ENCODE peak calls at places on chromosomes 3 and 15, in six cellular contexts. One of them, this sample, is unnamed.

GRCh38 chr3:65669163-65669875 is 369.4 kb downstream of the MAGI1 start:
- DNase-seq in H9: no peak
- DNase-seq in left ventricle myocardium inferior: no peak
- DNase-seq in brain microvascular endothelial cell: peak
- DNase-seq in GM23338: no peak
- DNase-seq in coronary artery: no peak
- DNase-seq in this sample: no peak

GRCh38 chr3:100045696-100046095 is 68.6 kb downstream of the FILIP1L start:
- DNase-seq in brain microvascular endothelial cell: peak
- DNase-seq in GM23338: peak
- DNase-seq in H9: no peak
- DNase-seq in left ventricle myocardium inferior: peak
- DNase-seq in coronary artery: peak
- DNase-seq in this sample: peak

GRCh38 chr3:55704521-55704920 is 217.4 kb upstream of the WNT5A start:
- DNase-seq in coronary artery: no peak
- DNase-seq in left ventricle myocardium inferior: no peak
- DNase-seq in brain microvascular endothelial cell: peak
- DNase-seq in GM23338: no peak
- DNase-seq in H9: no peak
- DNase-seq in this sample: no peak

GRCh38 chr3:172153335-172153861 is 114.0 kb downstream of the FNDC3B start:
- DNase-seq in left ventricle myocardium inferior: peak
- DNase-seq in H9: no peak
- DNase-seq in GM23338: no peak
- DNase-seq in brain microvascular endothelial cell: peak
- DNase-seq in coronary artery: peak
- DNase-seq in this sample: peak

GRCh38 chr3:137854498-137855285 is 90.6 kb downstream of the SOX14 start:
- DNase-seq in H9: peak
- DNase-seq in GM23338: peak
- DNase-seq in left ventricle myocardium inferior: no peak
- DNase-seq in coronary artery: no peak
- DNase-seq in brain microvascular endothelial cell: no peak
- DNase-seq in this sample: no peak

GRCh38 chr3:23696842-23697241 is 108.9 kb upstream of the UBE2E1 start:
- DNase-seq in coronary artery: no peak
- DNase-seq in H9: no peak
- DNase-seq in GM23338: no peak
- DNase-seq in left ventricle myocardium inferior: no peak
- DNase-seq in brain microvascular endothelial cell: no peak
- DNase-seq in this sample: no peak

GRCh38 chr15:90465140-90465929 is 64.4 kb upstream of the CRTC3 start:
- DNase-seq in H9: no peak
- DNase-seq in GM23338: no peak
- DNase-seq in coronary artery: no peak
- DNase-seq in brain microvascular endothelial cell: peak
- DNase-seq in left ventricle myocardium inferior: no peak
- DNase-seq in this sample: no peak

GRCh38 chr15:68820205-68820588 is 498 bp downstream of the ANP32A start:
- DNase-seq in coronary artery: no peak
- DNase-seq in left ventricle myocardium inferior: peak
- DNase-seq in GM23338: no peak
- DNase-seq in H9: no peak
- DNase-seq in brain microvascular endothelial cell: peak
- DNase-seq in this sample: peak

GRCh38 chr3:171959532-171960044 is 79.8 kb upstream of the FNDC3B start:
- DNase-seq in brain microvascular endothelial cell: no peak
- DNase-seq in H9: no peak
- DNase-seq in coronary artery: no peak
- DNase-seq in left ventricle myocardium inferior: no peak
- DNase-seq in GM23338: peak
- DNase-seq in this sample: no peak

GRCh38 chr3:150106752-150107428 is 136.2 kb upstream of the PFN2 start:
- DNase-seq in GM23338: no peak
- DNase-seq in coronary artery: no peak
- DNase-seq in H9: no peak
- DNase-seq in left ventricle myocardium inferior: no peak
- DNase-seq in brain microvascular endothelial cell: peak
- DNase-seq in this sample: peak

GRCh38 chr3:4985330-4986174 is 6.3 kb downstream of the BHLHE40 start:
- DNase-seq in H9: peak
- DNase-seq in coronary artery: no peak
- DNase-seq in left ventricle myocardium inferior: no peak
- DNase-seq in brain microvascular endothelial cell: peak
- DNase-seq in GM23338: peak
- DNase-seq in this sample: no peak

GRCh38 chr3:168094877-168095610 is 680 bp downstream of the GOLIM4 start:
- DNase-seq in GM23338: peak
- DNase-seq in brain microvascular endothelial cell: peak
- DNase-seq in coronary artery: peak
- DNase-seq in left ventricle myocardium inferior: peak
- DNase-seq in H9: peak
- DNase-seq in this sample: peak

GRCh38 chr15:31487811-31488436 is 161.3 kb downstream of the KLF13 start:
- DNase-seq in GM23338: no peak
- DNase-seq in coronary artery: peak
- DNase-seq in H9: peak
- DNase-seq in brain microvascular endothelial cell: peak
- DNase-seq in left ventricle myocardium inferior: no peak
- DNase-seq in this sample: peak

GRCh38 chr3:197878427-197878826 is 71.6 kb upstream of the RPL35A start:
- DNase-seq in H9: no peak
- DNase-seq in brain microvascular endothelial cell: no peak
- DNase-seq in left ventricle myocardium inferior: no peak
- DNase-seq in GM23338: no peak
- DNase-seq in coronary artery: no peak
- DNase-seq in this sample: no peak

GRCh38 chr3:189941679-189942078 is 179.0 kb downstream of the P3H2 start:
- DNase-seq in H9: no peak
- DNase-seq in left ventricle myocardium inferior: no peak
- DNase-seq in GM23338: no peak
- DNase-seq in coronary artery: no peak
- DNase-seq in brain microvascular endothelial cell: peak
- DNase-seq in this sample: no peak

GRCh38 chr3:110267304-110267703 is 804.3 kb upstream of the NECTIN3 start:
- DNase-seq in GM23338: no peak
- DNase-seq in H9: no peak
- DNase-seq in brain microvascular endothelial cell: no peak
- DNase-seq in left ventricle myocardium inferior: no peak
- DNase-seq in coronary artery: no peak
- DNase-seq in this sample: no peak
- TF ChIP-seq CTCF in GM23338: no peak
- TF ChIP-seq CTCF in H9: no peak
- TF ChIP-seq CTCF in brain microvascular endothelial cell: no peak
- TF ChIP-seq CTCF in left ventricle myocardium inferior: no peak
- TF ChIP-seq CTCF in coronary artery: no peak
- TF ChIP-seq CTCF in this sample: no peak

GRCh38 chr3:77815467-77815866 is 775.6 kb downstream of the ROBO2 start:
- DNase-seq in left ventricle myocardium inferior: no peak
- DNase-seq in H9: peak
- DNase-seq in brain microvascular endothelial cell: no peak
- DNase-seq in coronary artery: no peak
- DNase-seq in GM23338: peak
- DNase-seq in this sample: no peak
- TF ChIP-seq CTCF in left ventricle myocardium inferior: no peak
- TF ChIP-seq CTCF in H9: peak
- TF ChIP-seq CTCF in brain microvascular endothelial cell: peak
- TF ChIP-seq CTCF in coronary artery: no peak
- TF ChIP-seq CTCF in GM23338: peak
- TF ChIP-seq CTCF in this sample: peak

GRCh38 chr15:38843736-38844590 is 279.3 kb upstream of the RASGRP1 start:
- DNase-seq in coronary artery: no peak
- DNase-seq in left ventricle myocardium inferior: no peak
- DNase-seq in GM23338: no peak
- DNase-seq in H9: no peak
- DNase-seq in brain microvascular endothelial cell: peak
- DNase-seq in this sample: no peak

GRCh38 chr15:38844683-38845195 is 280.1 kb upstream of the RASGRP1 start:
- DNase-seq in brain microvascular endothelial cell: no peak
- DNase-seq in H9: no peak
- DNase-seq in coronary artery: no peak
- DNase-seq in left ventricle myocardium inferior: no peak
- DNase-seq in GM23338: no peak
- DNase-seq in this sample: no peak

GRCh38 chr15:38846351-38846750 is 281.7 kb upstream of the RASGRP1 start:
- DNase-seq in brain microvascular endothelial cell: no peak
- DNase-seq in coronary artery: no peak
- DNase-seq in H9: no peak
- DNase-seq in GM23338: no peak
- DNase-seq in left ventricle myocardium inferior: no peak
- DNase-seq in this sample: no peak

GRCh38 chr15:38842991-38843610 is 278.5 kb upstream of the RASGRP1 start:
- DNase-seq in GM23338: no peak
- DNase-seq in left ventricle myocardium inferior: no peak
- DNase-seq in H9: no peak
- DNase-seq in coronary artery: no peak
- DNase-seq in brain microvascular endothelial cell: no peak
- DNase-seq in this sample: no peak
- TF ChIP-seq CTCF in GM23338: no peak
- TF ChIP-seq CTCF in left ventricle myocardium inferior: no peak
- TF ChIP-seq CTCF in H9: no peak
- TF ChIP-seq CTCF in coronary artery: no peak
- TF ChIP-seq CTCF in brain microvascular endothelial cell: no peak
- TF ChIP-seq CTCF in this sample: no peak

GRCh38 chr15:55824857-55825613 is 82.1 kb upstream of the PRTG start:
- DNase-seq in coronary artery: no peak
- DNase-seq in H9: no peak
- DNase-seq in left ventricle myocardium inferior: no peak
- DNase-seq in brain microvascular endothelial cell: no peak
- DNase-seq in GM23338: peak
- DNase-seq in this sample: no peak
- TF ChIP-seq CTCF in coronary artery: no peak
- TF ChIP-seq CTCF in H9: peak
- TF ChIP-seq CTCF in left ventricle myocardium inferior: no peak
- TF ChIP-seq CTCF in brain microvascular endothelial cell: no peak
- TF ChIP-seq CTCF in GM23338: peak
- TF ChIP-seq CTCF in this sample: no peak